ENCODE peak calls at places on chromosome 17, in four cellular contexts. One of them, this sample, is unnamed. For H3K4me1, the result is how much of the 10 kb centered on the place peaks cover.

GRCh38 chr17:76481091-76481655 is 13.8 kb downstream of the AANAT start:
- DNase-seq in endodermal cell: no peak
- DNase-seq in IMR-90: no peak
- DNase-seq in cardiac muscle cell: no peak
- DNase-seq in this sample: no peak

GRCh38 chr17:34254651-34255380 is at the start of gene CCL2:
- DNase-seq in endodermal cell: peak
- DNase-seq in IMR-90: peak
- DNase-seq in cardiac muscle cell: peak
- DNase-seq in this sample: peak

GRCh38 chr17:7767425-7768021 is 50.0 kb downstream of the DNAH2 start:
- DNase-seq in endodermal cell: peak
- DNase-seq in IMR-90: peak
- DNase-seq in cardiac muscle cell: peak
- DNase-seq in this sample: no peak

GRCh38 chr17:44920565-44920940 is 5.3 kb upstream of the GFAP start:
- DNase-seq in endodermal cell: peak
- DNase-seq in IMR-90: no peak
- DNase-seq in cardiac muscle cell: no peak
- DNase-seq in this sample: no peak

GRCh38 chr17:45246861-45247428 is 14.9 kb downstream of the SPATA32 start:
- DNase-seq in endodermal cell: peak
- DNase-seq in IMR-90: peak
- DNase-seq in cardiac muscle cell: no peak
- DNase-seq in this sample: no peak

GRCh38 chr17:29569245-29569950 is 897 bp downstream of the TP53I13 start:
- DNase-seq in endodermal cell: no peak
- DNase-seq in IMR-90: peak
- DNase-seq in cardiac muscle cell: no peak
- DNase-seq in this sample: no peak

GRCh38 chr17:27466376-27466747 is 10.1 kb downstream of the KSR1 start:
- DNase-seq in endodermal cell: peak
- DNase-seq in IMR-90: no peak
- DNase-seq in cardiac muscle cell: no peak
- DNase-seq in this sample: no peak

GRCh38 chr17:76272541-76273434 is 7.6 kb downstream of the UBALD2 start:
- DNase-seq in endodermal cell: no peak
- DNase-seq in IMR-90: no peak
- DNase-seq in cardiac muscle cell: no peak
- DNase-seq in this sample: no peak

GRCh38 chr17:75501378-75502071 is 13.8 kb downstream of the CASKIN2 start:
- DNase-seq in endodermal cell: no peak
- DNase-seq in IMR-90: no peak
- DNase-seq in cardiac muscle cell: no peak
- DNase-seq in this sample: no peak

GRCh38 chr17:61495161-61495857 is 43.1 kb downstream of the TBX4 start:
- DNase-seq in endodermal cell: peak
- DNase-seq in IMR-90: peak
- DNase-seq in cardiac muscle cell: peak
- DNase-seq in this sample: no peak

GRCh38 chr17:47704116-47704515 is 10.2 kb downstream of the TBKBP1 start:
- DNase-seq in endodermal cell: no peak
- DNase-seq in IMR-90: no peak
- DNase-seq in cardiac muscle cell: no peak
- DNase-seq in this sample: no peak

GRCh38 chr17:64448665-64449512 is at the start of gene MILR1:
- DNase-seq in endodermal cell: no peak
- DNase-seq in IMR-90: peak
- DNase-seq in cardiac muscle cell: peak
- DNase-seq in this sample: no peak

GRCh38 chr17:82243648-82244412 is 15.0 kb downstream of the SLC16A3 start:
- DNase-seq in endodermal cell: no peak
- DNase-seq in IMR-90: no peak
- DNase-seq in cardiac muscle cell: peak
- DNase-seq in this sample: no peak

GRCh38 chr17:49193513-49194296 is 16.7 kb downstream of the GNGT2 start:
- DNase-seq in endodermal cell: peak
- DNase-seq in IMR-90: peak
- DNase-seq in cardiac muscle cell: peak
- DNase-seq in this sample: peak

GRCh38 chr17:82023447-82024241 is 539 bp downstream of the LRRC45 start:
- DNase-seq in endodermal cell: peak
- DNase-seq in IMR-90: peak
- DNase-seq in cardiac muscle cell: peak
- DNase-seq in this sample: no peak

GRCh38 chr17:8326591-8327583 is 12.8 kb upstream of the ODF4 start:
- DNase-seq in endodermal cell: peak
- DNase-seq in IMR-90: no peak
- DNase-seq in cardiac muscle cell: peak
- DNase-seq in this sample: no peak

GRCh38 chr17:83151442-83152220 is 72.2 kb downstream of the METRNL start:
- DNase-seq in endodermal cell: peak
- DNase-seq in IMR-90: peak
- DNase-seq in cardiac muscle cell: no peak
- DNase-seq in this sample: peak

GRCh38 chr17:17079761-17080160 is 37.5 kb downstream of the MPRIP start:
- DNase-seq in endodermal cell: no peak
- DNase-seq in IMR-90: no peak
- DNase-seq in cardiac muscle cell: no peak
- DNase-seq in this sample: no peak

GRCh38 chr17:17682293-17682736 is 1.1 kb downstream of the RAI1 start:
- DNase-seq in endodermal cell: peak
- DNase-seq in IMR-90: no peak
- DNase-seq in cardiac muscle cell: peak
- DNase-seq in this sample: peak

GRCh38 chr17:48153711-48154642 is 46.4 kb downstream of the SNX11 start:
- DNase-seq in endodermal cell: peak
- DNase-seq in IMR-90: peak
- DNase-seq in cardiac muscle cell: peak
- DNase-seq in this sample: peak

GRCh38 chr17:63919311-63919723 is 678 bp upstream of the GH1 start:
- DNase-seq in endodermal cell: peak
- DNase-seq in IMR-90: peak
- DNase-seq in cardiac muscle cell: peak
- DNase-seq in this sample: peak

GRCh38 chr17:30429155-30429554 is 48.1 kb upstream of the GOSR1 start:
- DNase-seq in endodermal cell: no peak
- DNase-seq in IMR-90: peak
- DNase-seq in cardiac muscle cell: peak
- DNase-seq in this sample: no peak

GRCh38 chr17:7001562-7001961 is 5.7 kb downstream of the ALOX12 start:
- DNase-seq in endodermal cell: peak
- DNase-seq in IMR-90: no peak
- DNase-seq in cardiac muscle cell: peak
- DNase-seq in this sample: no peak

GRCh38 chr17:79814624-79814965 is 17.7 kb upstream of the CBX8 start:
- DNase-seq in endodermal cell: peak
- DNase-seq in IMR-90: no peak
- DNase-seq in cardiac muscle cell: no peak
- DNase-seq in this sample: no peak

GRCh38 chr17:40121886-40122465 is at the start of gene MSL1:
- DNase-seq in endodermal cell: peak
- DNase-seq in IMR-90: peak
- DNase-seq in cardiac muscle cell: peak
- DNase-seq in this sample: peak

GRCh38 chr17:45784583-45785372 is 658 bp downstream of the CRHR1 start:
- DNase-seq in endodermal cell: peak
- DNase-seq in IMR-90: no peak
- DNase-seq in cardiac muscle cell: peak
- DNase-seq in this sample: no peak

GRCh38 chr17:28112199-28112995 is 69.9 kb downstream of the NLK start:
- DNase-seq in endodermal cell: no peak
- DNase-seq in IMR-90: peak
- DNase-seq in cardiac muscle cell: peak
- DNase-seq in this sample: no peak

GRCh38 chr17:80476877-80477646 is 655 bp upstream of the NPTX1 start:
- DNase-seq in endodermal cell: peak
- DNase-seq in IMR-90: no peak
- DNase-seq in cardiac muscle cell: no peak
- DNase-seq in this sample: no peak

GRCh38 chr17:82246365-82247174 is 17.7 kb downstream of the SLC16A3 start:
- DNase-seq in endodermal cell: no peak
- DNase-seq in IMR-90: peak
- DNase-seq in cardiac muscle cell: peak
- DNase-seq in this sample: no peak

GRCh38 chr17:43961954-43962353 is 8.2 kb upstream of the PYY start:
- DNase-seq in endodermal cell: no peak
- DNase-seq in IMR-90: no peak
- DNase-seq in cardiac muscle cell: no peak
- DNase-seq in this sample: no peak

GRCh38 chr17:44785921-44786320 is 27.1 kb downstream of the ADAM11 start:
- DNase-seq in endodermal cell: peak
- DNase-seq in IMR-90: no peak
- DNase-seq in cardiac muscle cell: no peak
- DNase-seq in this sample: no peak

GRCh38 chr17:73581379-73581778 is 62.9 kb downstream of the SDK2 start:
- DNase-seq in endodermal cell: no peak
- DNase-seq in IMR-90: no peak
- DNase-seq in cardiac muscle cell: no peak
- DNase-seq in this sample: no peak

GRCh38 chr17:20156196-20157077 is 147.3 kb downstream of the SPECC1 start:
- DNase-seq in endodermal cell: peak
- DNase-seq in IMR-90: peak
- DNase-seq in cardiac muscle cell: peak
- DNase-seq in this sample: peak

GRCh38 chr17:63688396-63689020 is 11.4 kb downstream of the LIMD2 start:
- DNase-seq in endodermal cell: no peak
- DNase-seq in IMR-90: no peak
- DNase-seq in cardiac muscle cell: no peak
- DNase-seq in this sample: no peak

DNA sequence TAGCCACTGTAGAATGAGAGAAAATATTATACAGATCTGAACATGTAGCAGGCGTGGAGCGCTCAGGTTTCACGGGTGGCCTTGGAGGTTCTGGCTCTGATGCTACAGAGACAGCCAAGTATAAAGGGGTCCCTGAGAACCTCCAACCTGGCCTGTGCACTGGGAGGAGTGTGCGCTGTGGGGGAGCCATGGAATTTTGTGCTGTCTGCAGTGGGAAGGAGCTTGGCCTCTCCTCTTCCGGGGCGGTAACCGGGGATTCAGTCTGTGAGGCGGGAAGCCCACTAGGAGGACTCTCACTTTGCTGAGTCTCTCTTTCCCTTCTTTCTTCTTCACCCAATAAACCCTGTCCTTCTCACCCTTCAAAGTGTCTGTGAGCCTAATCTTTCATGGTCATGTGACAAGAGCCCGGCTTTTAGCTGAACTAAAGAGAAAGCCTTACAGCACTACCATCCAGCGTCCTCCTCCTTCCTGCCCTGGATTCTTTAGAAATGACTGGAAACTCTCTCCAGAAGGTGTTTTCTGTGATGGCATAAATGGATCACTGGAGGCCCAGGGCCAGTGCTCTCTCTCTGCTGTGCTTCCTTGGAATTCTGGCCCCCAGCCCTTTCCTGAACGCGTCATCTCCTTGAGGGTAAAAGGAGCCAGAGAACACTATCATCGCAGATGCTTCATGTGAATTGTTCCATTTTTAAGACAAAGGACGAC is 232.1 kb upstream of the CACNG5 start:
- DNase-seq in endodermal cell: peak
- DNase-seq in IMR-90: peak
- DNase-seq in cardiac muscle cell: peak
- DNase-seq in this sample: no peak
- H3K4me3 ChIP-seq in endodermal cell: no peak
- H3K4me3 ChIP-seq in IMR-90: no peak
- H3K4me3 ChIP-seq in cardiac muscle cell: no peak
- H3K4me3 ChIP-seq in this sample: no peak

GRCh38 chr17:2723997-2724782 is 12.6 kb upstream of the CLUH start:
- DNase-seq in endodermal cell: peak
- DNase-seq in IMR-90: no peak
- DNase-seq in cardiac muscle cell: no peak
- DNase-seq in this sample: no peak
- H3K27ac ChIP-seq in endodermal cell: no peak
- H3K27ac ChIP-seq in IMR-90: no peak
- H3K27ac ChIP-seq in cardiac muscle cell: no peak
- H3K27ac ChIP-seq in this sample: no peak

GRCh38 chr17:57810740-57811632 is 38.9 kb downstream of the MRPS23 start:
- DNase-seq in endodermal cell: peak
- DNase-seq in IMR-90: peak
- DNase-seq in cardiac muscle cell: peak
- DNase-seq in this sample: peak

GRCh38 chr17:57808882-57809281 is 41.0 kb downstream of the MRPS23 start:
- DNase-seq in endodermal cell: peak
- DNase-seq in IMR-90: no peak
- DNase-seq in cardiac muscle cell: no peak
- DNase-seq in this sample: no peak

GRCh38 chr17:57803026-57803425 is 46.8 kb downstream of the MRPS23 start:
- DNase-seq in endodermal cell: peak
- DNase-seq in IMR-90: no peak
- DNase-seq in cardiac muscle cell: no peak
- DNase-seq in this sample: peak

GRCh38 chr17:57809879-57810278 is 40.0 kb downstream of the MRPS23 start:
- DNase-seq in endodermal cell: peak
- DNase-seq in IMR-90: no peak
- DNase-seq in cardiac muscle cell: peak
- DNase-seq in this sample: peak

DNA sequence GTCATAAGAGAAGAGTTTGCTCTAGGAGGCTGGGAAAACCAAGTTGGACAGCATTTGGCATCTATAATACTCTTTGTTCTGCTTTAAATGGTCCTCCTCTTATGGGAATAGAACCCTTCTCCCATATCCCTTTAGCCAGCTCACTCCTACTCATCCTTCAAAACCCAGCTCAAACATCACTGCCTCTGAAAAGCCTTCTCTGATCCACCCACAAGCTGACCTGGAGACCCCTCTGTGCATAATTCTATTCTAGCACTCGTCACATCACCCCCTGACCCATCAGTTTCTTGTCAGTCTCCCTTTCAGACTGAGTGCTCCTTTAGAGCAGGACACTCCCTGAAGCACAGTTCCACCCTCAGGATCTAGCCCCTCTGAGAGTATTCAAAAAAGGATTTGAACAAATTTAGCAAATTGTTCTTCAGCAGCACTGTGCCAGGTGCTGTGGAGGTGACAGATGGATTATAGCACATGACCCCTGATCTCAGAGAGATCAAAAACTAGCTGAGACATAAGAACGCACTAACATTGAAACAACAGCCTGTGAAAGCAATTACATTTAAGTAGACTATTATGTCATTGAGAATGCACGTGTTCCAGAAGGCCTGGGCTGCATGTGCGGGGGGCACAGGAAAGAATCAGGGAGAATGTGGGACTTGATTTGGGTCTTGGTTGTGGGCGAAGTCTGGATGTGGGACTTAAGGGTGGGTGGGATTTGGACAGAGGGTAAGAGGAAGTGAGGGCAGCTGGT is 43.6 kb downstream of the MRPS23 start:
- DNase-seq in endodermal cell: peak
- DNase-seq in IMR-90: no peak
- DNase-seq in cardiac muscle cell: no peak
- DNase-seq in this sample: no peak
- H3K4me1 ChIP-seq in endodermal cell: under half
- H3K4me1 ChIP-seq in IMR-90: under half
- H3K4me1 ChIP-seq in cardiac muscle cell: under half
- H3K4me1 ChIP-seq in this sample: under half

GRCh38 chr17:5581655-5582054 is 2.7 kb downstream of the NLRP1 start:
- DNase-seq in endodermal cell: no peak
- DNase-seq in IMR-90: no peak
- DNase-seq in cardiac muscle cell: no peak
- DNase-seq in this sample: no peak
- H3K4me3 ChIP-seq in endodermal cell: no peak
- H3K4me3 ChIP-seq in IMR-90: no peak
- H3K4me3 ChIP-seq in cardiac muscle cell: no peak
- H3K4me3 ChIP-seq in this sample: no peak

GRCh38 chr17:70699408-70699807 is 530.1 kb downstream of the KCNJ2 start:
- DNase-seq in endodermal cell: no peak
- DNase-seq in IMR-90: no peak
- DNase-seq in cardiac muscle cell: no peak
- DNase-seq in this sample: no peak
- H3K27ac ChIP-seq in endodermal cell: no peak
- H3K27ac ChIP-seq in IMR-90: no peak
- H3K27ac ChIP-seq in cardiac muscle cell: no peak
- H3K27ac ChIP-seq in this sample: no peak

This sample was measured in SJSA1.